ENCODE peak calls at places on chromosome 14, in four cellular contexts. H, O, F and T are unnamed samples.

GRCh38 chr14:51593397-51593796 is 58.3 kb upstream of the FRMD6 start:
- DNase-seq in F (no peak), O (no peak), H (no peak), T (no peak)

GRCh38 chr14:44211718-44212117 is 295.4 kb downstream of the FSCB start:
- DNase-seq in O (no peak), F (no peak), H (no peak), T (no peak)

GRCh38 chr14:92122351-92122677 is 545 bp downstream of the CPSF2 start:
- DNase-seq in F (no peak), H (no peak), O (no peak), T (no peak)

GRCh38 chr14:101065696-101066694 is 162.5 kb upstream of the RTL1 start:
- DNase-seq in H (peak; percentile 55), F (peak; percentile 45), O (peak; percentile 57), T (no peak)

GRCh38 chr14:30194769-30195168 is 267.1 kb upstream of the PRKD1 start:
- DNase-seq in H (no peak), F (no peak), O (no peak), T (no peak)

GRCh38 chr14:71711619-71712018 is 220.6 kb upstream of the RGS6 start:
- DNase-seq in F (no peak), O (no peak), H (no peak), T (no peak)

GRCh38 chr14:81655423-81656314 is 122.0 kb upstream of the SEL1L start:
- DNase-seq in O (no peak), F (no peak), H (no peak), T (no peak)

GRCh38 chr14:38553586-38553985 is 297.7 kb upstream of the CLEC14A start:
- DNase-seq in O (no peak), F (no peak), H (no peak), T (no peak)

GRCh38 chr14:57692671-57693070 is 173.2 kb downstream of the SLC35F4 start:
- DNase-seq in F (no peak), O (no peak), H (no peak), T (no peak)

GRCh38 chr14:78170203-78170602 is at the start of gene NRXN3:
- DNase-seq in H (no peak), F (no peak), O (no peak), T (no peak)

GRCh38 chr14:51481643-51482042 is 170.1 kb upstream of the FRMD6 start:
- DNase-seq in H (no peak), F (no peak), O (no peak), T (no peak)

GRCh38 chr14:51211149-51211548 is 28.9 kb upstream of the TMX1 start:
- DNase-seq in H (no peak), F (no peak), O (no peak), T (no peak)

GRCh38 chr14:93008381-93008780 is 85.4 kb downstream of the CHGA start:
- DNase-seq in H (no peak), F (no peak), O (peak; percentile 80), T (no peak)

GRCh38 chr14:68862954-68863594 is 70.2 kb upstream of the ZFP36L1 start:
- DNase-seq in O (no peak), H (peak; percentile 85), F (peak; percentile 83), T (no peak)

GRCh38 chr14:20343855-20344205 is 395 bp downstream of the PARP2 start:
- DNase-seq in H (no peak), F (no peak), O (no peak), T (no peak)

GRCh38 chr14:54175298-54175942 is 218.8 kb upstream of the BMP4 start:
- DNase-seq in F (no peak), H (peak; percentile 67), O (no peak), T (no peak)

GRCh38 chr14:61730756-61731373 is 31.4 kb upstream of the SNAPC1 start:
- DNase-seq in F (no peak), H (no peak), O (no peak), T (no peak)

GRCh38 chr14:50347521-50347920 is 35.4 kb downstream of the DMAC2L start:
- DNase-seq in H (no peak), F (no peak), O (no peak), T (no peak)

GRCh38 chr14:81454572-81455218 is 54.6 kb upstream of the STON2 start:
- DNase-seq in H (no peak), O (no peak), F (no peak), T (no peak)

DNA sequence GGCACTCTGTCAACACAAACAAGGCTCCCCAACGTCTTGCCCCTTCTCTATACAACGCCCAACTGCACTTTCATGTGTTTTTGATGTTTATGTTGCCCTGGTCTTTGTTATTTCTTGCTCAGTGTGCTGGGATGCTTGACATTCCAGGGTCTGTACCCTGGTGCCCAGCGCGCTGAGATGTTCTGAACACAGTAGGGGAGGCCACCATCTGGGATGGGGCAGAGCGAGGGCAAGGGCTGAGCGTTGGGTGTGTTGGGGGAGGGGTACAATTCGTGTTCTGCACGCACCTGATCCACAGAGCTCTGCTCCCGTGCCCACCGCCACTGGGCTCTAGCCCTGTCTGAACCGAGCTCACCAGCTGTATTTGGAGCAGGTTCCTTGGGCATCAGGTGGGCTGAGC is 52.9 kb downstream of the ISCA2 start:
- DNase-seq in F (no peak), H (no peak), O (no peak), T (no peak)
- H3K36me3 ChIP-seq in F (no peaks in the 10 kb centered on the region), H (peaks cover 74% of the 10 kb centered on the region), O (no peaks in the 10 kb centered on the region), T (peaks cover 53% of the 10 kb centered on the region)

GRCh38 chr14:89674906-89675305 is 257.9 kb upstream of the FOXN3 start:
- DNase-seq in O (no peak), F (no peak), H (no peak), T (no peak)

GRCh38 chr14:89672636-89673279 is 255.7 kb upstream of the FOXN3 start:
- DNase-seq in F (no peak), H (no peak), O (no peak), T (no peak)

GRCh38 chr14:89669209-89669608 is 252.2 kb upstream of the FOXN3 start:
- DNase-seq in H (peak; percentile 66), F (no peak), O (no peak), T (no peak)

GRCh38 chr14:89675590-89675989 is 258.6 kb upstream of the FOXN3 start:
- DNase-seq in O (no peak), H (no peak), F (no peak), T (no peak)

DNA sequence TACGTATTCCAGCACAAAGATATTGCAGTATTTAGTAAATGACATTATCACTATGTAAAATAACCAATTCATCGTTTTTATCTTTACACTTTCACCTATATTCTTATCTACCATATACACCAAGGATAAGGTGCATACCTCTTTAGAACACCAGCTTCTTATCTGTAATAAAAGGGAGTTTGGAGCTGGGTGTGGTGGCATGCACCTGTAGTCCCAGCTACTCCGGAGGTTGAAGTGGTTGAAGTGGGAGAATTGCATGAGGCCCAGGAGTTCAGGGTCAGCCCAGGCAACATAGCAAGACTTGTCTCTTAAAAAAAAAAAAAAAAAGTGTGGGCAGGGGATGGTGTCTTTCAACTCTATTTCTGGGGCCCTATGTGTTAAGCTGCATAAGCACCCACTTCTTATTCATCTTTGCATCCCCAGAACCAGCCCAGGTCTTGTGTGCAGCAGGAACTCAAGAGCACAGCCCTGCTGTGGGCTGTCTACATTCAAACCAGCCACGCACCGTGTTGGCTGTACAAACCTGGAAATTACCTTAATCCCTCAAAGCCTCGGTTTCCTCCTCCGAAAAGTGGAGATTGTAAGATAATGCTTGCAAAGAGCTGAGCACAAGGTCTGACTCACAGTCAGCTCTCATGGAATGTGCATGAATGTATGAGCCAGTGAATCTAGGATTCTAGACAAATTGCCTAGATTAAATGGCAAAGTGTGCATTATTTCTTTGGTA is 256.6 kb upstream of the FOXN3 start:
- DNase-seq in H (no peak), F (no peak), O (no peak), T (no peak)
- TF ChIP-seq CTCF in H (no peak), F (no peak), O (no peak), T (no peak)

DNA sequence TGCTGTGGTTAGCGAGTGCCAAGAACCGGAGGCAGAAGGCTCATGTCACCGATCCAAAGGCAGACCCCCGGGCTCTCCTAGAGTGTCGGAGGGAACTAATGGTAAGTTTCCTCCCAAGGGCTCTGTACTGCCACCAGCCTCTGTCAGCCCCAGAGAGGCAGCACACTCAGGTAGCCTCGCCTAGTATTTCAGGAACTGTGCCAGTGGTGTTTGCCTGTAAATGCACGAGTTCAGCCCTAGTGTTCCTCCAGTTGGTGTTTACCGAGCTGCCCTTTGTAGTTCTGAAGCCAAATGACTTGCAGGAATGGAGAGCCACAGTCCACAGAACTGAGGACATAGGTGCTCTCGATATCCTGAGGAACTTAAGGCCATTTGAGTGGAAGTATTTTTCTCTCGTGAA is 72.6 kb downstream of the ESR2 start:
- DNase-seq in F (no peak), O (no peak), H (no peak), T (no peak)
- H3K36me3 ChIP-seq in F (peaks cover 37% of the 10 kb centered on the region), O (no peaks in the 10 kb centered on the region), H (peaks cover 100% of the 10 kb centered on the region), T (peaks cover 43% of the 10 kb centered on the region)

DNA sequence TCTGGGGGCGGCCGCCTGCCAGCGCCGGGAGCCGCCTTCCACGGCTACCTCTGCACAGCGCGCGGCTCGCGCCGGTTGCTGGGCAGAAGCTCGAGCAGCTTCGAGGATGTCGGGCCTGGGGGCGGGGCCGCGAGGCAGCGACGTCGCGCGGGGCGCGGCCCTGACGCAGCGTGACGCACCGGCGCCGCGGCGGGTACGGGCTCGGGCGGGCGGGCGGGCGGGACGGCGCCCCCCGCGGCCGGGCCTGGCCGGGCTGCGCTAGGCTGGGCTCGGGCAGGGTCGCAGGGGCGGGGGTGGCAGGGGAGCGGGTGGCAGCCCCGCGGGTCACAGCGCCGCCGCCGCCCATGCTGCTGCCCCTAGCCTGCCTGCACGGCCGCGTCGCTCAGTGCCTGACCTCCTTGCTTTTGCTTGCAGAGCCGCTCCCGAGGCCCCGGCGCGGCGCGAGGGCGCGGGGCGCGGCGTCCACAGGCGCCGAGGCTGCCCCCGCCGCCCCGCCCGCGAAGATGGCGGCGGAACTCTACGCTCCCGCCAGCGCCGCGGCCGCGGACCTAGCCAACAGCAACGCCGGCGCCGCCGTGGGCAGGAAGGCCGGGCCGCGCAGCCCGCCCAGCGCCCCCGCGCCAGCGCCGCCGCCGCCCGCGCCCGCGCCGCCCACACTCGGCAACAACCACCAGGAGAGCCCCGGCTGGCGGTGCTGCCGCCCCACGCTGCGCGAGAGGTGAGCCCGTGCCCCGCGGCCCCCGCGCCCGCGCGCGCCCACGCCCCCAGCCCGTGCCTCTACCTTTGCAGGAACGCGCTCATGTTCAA is at the start of gene BTBD6:
- DNase-seq in H (peak; percentile 91), O (peak; percentile 97), F (peak; percentile 82), T (no peak)
- TF ChIP-seq CTCF in H (peak; percentile 18), O (no peak), F (no peak), T (no peak)

GRCh38 chr14:47300801-47301200 is 374.6 kb downstream of the MDGA2 start:
- DNase-seq in F (no peak), H (no peak), O (no peak), T (no peak)

GRCh38 chr14:47302121-47302520 is 373.3 kb downstream of the MDGA2 start:
- DNase-seq in O (no peak), F (no peak), H (no peak), T (no peak)

GRCh38 chr14:47297374-47297773 is 378.0 kb downstream of the MDGA2 start:
- DNase-seq in O (no peak), H (no peak), F (no peak), T (no peak)
- H3K36me3 ChIP-seq in O (no peaks in the 10 kb centered on the region), H (no peaks in the 10 kb centered on the region), F (no peaks in the 10 kb centered on the region), T (no peaks in the 10 kb centered on the region)

GRCh38 chr14:103770902-103771301 is 55.3 kb downstream of the ZFYVE21 start:
- DNase-seq in F (no peak), O (no peak), H (no peak), T (no peak)
- TF ChIP-seq CTCF in F (no peak), O (no peak), H (no peak), T (no peak)

GRCh38 chr14:36301159-36301558 is 19.3 kb downstream of the MBIP start:
- DNase-seq in O (no peak), H (no peak), F (no peak), T (no peak)
- H3K36me3 ChIP-seq in O (no peaks in the 10 kb centered on the region), H (peaks cover 80% of the 10 kb centered on the region), F (no peaks in the 10 kb centered on the region), T (peaks cover 8% of the 10 kb centered on the region)